ENCODE peak calls at places on chromosome 16, in four cellular contexts. D, N, I and X are unnamed samples.

GRCh38 chr16:81096715-81097208 is 567 bp upstream of the GCSH start:
- DNase-seq in D (no peak), N (no peak), I (no peak), X (no peak)

GRCh38 chr16:11497851-11498289 is 88.8 kb downstream of the LITAF start:
- DNase-seq in D (peak; percentile 59), N (peak; percentile 41), I (no peak), X (no peak)

GRCh38 chr16:52929478-52929877 is 123.2 kb downstream of the CHD9NB start:
- DNase-seq in D (no peak), N (no peak), I (no peak), X (no peak)

GRCh38 chr16:78639775-78640174 is 540.3 kb downstream of the WWOX start:
- DNase-seq in D (no peak), N (no peak), I (no peak), X (no peak)

GRCh38 chr16:10744370-10745030 is 858 bp downstream of the NUBP1 start:
- DNase-seq in D (no peak), N (peak; percentile 54), I (peak; percentile 22), X (no peak)

GRCh38 chr16:10852948-10853347 is 24.1 kb upstream of the CIITA start:
- DNase-seq in D (no peak), N (no peak), I (no peak), X (no peak)

GRCh38 chr16:68019167-68019680 is 3.5 kb upstream of the DPEP2NB start:
- DNase-seq in D (no peak), N (no peak), I (no peak), X (no peak)

GRCh38 chr16:54000361-54000760 is 286.2 kb downstream of the IRX3 start:
- DNase-seq in D (no peak), N (no peak), I (no peak), X (no peak)

GRCh38 chr16:24800586-24800985 is 45.2 kb upstream of the SLC5A11 start:
- DNase-seq in D (no peak), N (no peak), I (no peak), X (no peak)

GRCh38 chr16:62034236-62035114 is 1.8 kb downstream of the CDH8 start:
- DNase-seq in D (no peak), N (no peak), I (peak; percentile 29), X (no peak)

GRCh38 chr16:23840310-23840709 is 4.5 kb downstream of the PRKCB start:
- DNase-seq in D (no peak), N (no peak), I (no peak), X (no peak)